ENCODE peak calls at places on chromosome 1, in four cellular contexts. L, X, W and R are unnamed samples.

GRCh38 chr1:117059334-117059677 is 820 bp upstream of the TTF2 start:
- DNase-seq in L (no peak), X (peak), W (peak), R (no peak)

GRCh38 chr1:31595836-31596736 is 19.8 kb downstream of the TINAGL1 start:
- DNase-seq in L (no peak), X (peak), W (no peak), R (peak)

GRCh38 chr1:1243807-1244191 is 2.7 kb downstream of the C1QTNF12 start:
- DNase-seq in L (no peak), X (no peak), W (no peak), R (no peak)

GRCh38 chr1:202235003-202235660 is 41.5 kb downstream of the LGR6 start:
- DNase-seq in L (no peak), X (no peak), W (no peak), R (no peak)

GRCh38 chr1:65079941-65080340 is 68.1 kb upstream of the AK4 start:
- DNase-seq in L (no peak), X (no peak), W (no peak), R (no peak)

GRCh38 chr1:109879881-109880525 is 30.6 kb upstream of the CSF1 start:
- DNase-seq in L (no peak), X (no peak), W (no peak), R (no peak)

GRCh38 chr1:235893840-235894239 is 27.1 kb upstream of the LYST start:
- DNase-seq in L (no peak), X (no peak), W (no peak), R (no peak)

GRCh38 chr1:91075233-91076135 is 53.6 kb upstream of the ZNF644 start:
- DNase-seq in L (no peak), X (no peak), W (no peak), R (no peak)

GRCh38 chr1:26252718-26253117 is 18.7 kb downstream of the CEP85 start:
- DNase-seq in L (no peak), X (no peak), W (no peak), R (no peak)

GRCh38 chr1:66434096-66434495 is 99.9 kb upstream of the SGIP1 start:
- DNase-seq in L (no peak), X (no peak), W (no peak), R (no peak)

GRCh38 chr1:185610954-185611353 is 123.2 kb upstream of the HMCN1 start:
- DNase-seq in L (no peak), X (no peak), W (no peak), R (no peak)

GRCh38 chr1:232998646-232999045 is 48.2 kb downstream of the NTPCR start:
- DNase-seq in L (no peak), X (no peak), W (no peak), R (no peak)

GRCh38 chr1:21338568-21339401 is 48.5 kb upstream of the ECE1 start:
- DNase-seq in L (no peak), X (peak), W (peak), R (peak)

GRCh38 chr1:221874285-221875003 is 132.6 kb upstream of the DUSP10 start:
- DNase-seq in L (no peak), X (no peak), W (no peak), R (no peak)

GRCh38 chr1:185050823-185051451 is 5.6 kb downstream of the RNF2 start:
- DNase-seq in L (no peak), X (no peak), W (no peak), R (no peak)

GRCh38 chr1:110210604-110211502 is 739 bp downstream of the KCNC4 start:
- DNase-seq in L (peak), X (peak), W (peak), R (peak)

GRCh38 chr1:112530832-112531231 is 22.1 kb downstream of the WNT2B start:
- DNase-seq in L (no peak), X (no peak), W (no peak), R (no peak)

GRCh38 chr1:222928212-222928611 is 113.4 kb downstream of the DISP1 start:
- DNase-seq in L (no peak), X (no peak), W (peak), R (peak)

GRCh38 chr1:117606608-117607261 is 887 bp downstream of the TENT5C start:
- DNase-seq in L (no peak), X (peak), W (peak), R (no peak)

GRCh38 chr1:231986631-231987291 is 360.2 kb downstream of the DISC1 start:
- DNase-seq in L (no peak), X (peak), W (no peak), R (no peak)

GRCh38 chr1:15151377-15151806 is 2.2 kb upstream of the TMEM51 start:
- DNase-seq in L (no peak), X (no peak), W (no peak), R (no peak)

GRCh38 chr1:145784409-145784808 is 39.5 kb downstream of the RNF115 start:
- DNase-seq in L (no peak), X (no peak), W (no peak), R (no peak)

GRCh38 chr1:66399888-66400529 is 133.9 kb upstream of the SGIP1 start:
- DNase-seq in L (no peak), X (no peak), W (no peak), R (no peak)

GRCh38 chr1:85801520-85801919 is 93.3 kb upstream of the ZNHIT6 start:
- DNase-seq in L (no peak), X (no peak), W (no peak), R (no peak)

GRCh38 chr1:162721471-162721870 is 69.0 kb upstream of the HSD17B7 start:
- DNase-seq in L (no peak), X (no peak), W (no peak), R (no peak)

GRCh38 chr1:53369761-53370160 is 41.9 kb upstream of the LRP8 start:
- DNase-seq in L (no peak), X (no peak), W (no peak), R (no peak)

GRCh38 chr1:10737651-10738050 is 58.8 kb downstream of the CASZ1 start:
- DNase-seq in L (no peak), X (no peak), W (no peak), R (no peak)